ENCODE peak calls at places on chromosomes 6 and 20, in seven cellular contexts. L is CD8-positive, alpha-beta memory T cell; M is astrocyte; Q is GM23248; T is kidney; S is CD4-positive, alpha-beta memory T cell; Z is lower lobe of right lung. B is an unnamed sample.

GRCh38 chr6:32976334-32977069 is 8.1 kb downstream of the BRD2 start:
- DNase-seq in L (no peak), M (no peak), Q (no peak), T (no peak), S (no peak), Z (no peak), B (no peak)

GRCh38 chr20:44207066-44207723 is 3.4 kb downstream of the OSER1 start:
- DNase-seq in L (no peak), M (no peak), Q (no peak), T (no peak), S (no peak), Z (no peak), B (no peak)

GRCh38 chr6:154301086-154301625 is 55.4 kb downstream of the IPCEF1 start:
- DNase-seq in L (no peak), M (peak; percentile 18), Q (no peak), T (no peak), S (no peak), Z (no peak), B (no peak)

GRCh38 chr20:53402233-53403005 is 191.2 kb downstream of the ZNF217 start:
- DNase-seq in L (no peak), M (no peak), Q (no peak), T (no peak), S (no peak), Z (no peak), B (no peak)

GRCh38 chr20:32344835-32345506 is 13.2 kb upstream of the ASXL1 start:
- DNase-seq in L (no peak), M (no peak), Q (no peak), T (no peak), S (no peak), Z (no peak), B (no peak)

GRCh38 chr6:37474316-37474715 is 25.4 kb downstream of the CCDC167 start:
- DNase-seq in L (no peak), M (no peak), Q (no peak), T (no peak), S (no peak), Z (no peak), B (no peak)

GRCh38 chr6:3723251-3723650 is 28.3 kb downstream of the PXDC1 start:
- DNase-seq in L (no peak), M (no peak), Q (no peak), T (no peak), S (no peak), Z (no peak), B (no peak)

GRCh38 chr20:61887694-61888093 is 178.0 kb downstream of the TAF4 start:
- DNase-seq in L (no peak), M (no peak), Q (no peak), T (peak; percentile 52), S (no peak), Z (no peak), B (no peak)

GRCh38 chr6:31898200-31899011 is 908 bp upstream of the EHMT2 start:
- DNase-seq in L (no peak), M (peak; percentile 32), Q (peak; percentile 71), T (no peak), S (peak; percentile 66), Z (no peak), B (no peak)

GRCh38 chr6:81859884-81860283 is 107.4 kb upstream of the TENT5A start:
- DNase-seq in L (no peak), M (peak; percentile 31), Q (no peak), T (no peak), S (no peak), Z (no peak), B (no peak)

GRCh38 chr6:107079429-107079828 is 35.9 kb downstream of the BEND3 start:
- DNase-seq in L (no peak), M (no peak), Q (no peak), T (no peak), S (no peak), Z (no peak), B (no peak)

GRCh38 chr6:106773482-106773881 is 144.1 kb downstream of the QRSL1 start:
- DNase-seq in L (no peak), M (no peak), Q (no peak), T (peak; percentile 79), S (no peak), Z (no peak), B (no peak)

GRCh38 chr20:63416631-63417030 is 55.5 kb upstream of the CHRNA4 start:
- DNase-seq in L (no peak), M (no peak), Q (no peak), T (no peak), S (no peak), Z (no peak), B (no peak)

GRCh38 chr6:101662111-101662897 is 268.8 kb downstream of the GRIK2 start:
- DNase-seq in L (no peak), M (no peak), Q (no peak), T (no peak), S (no peak), Z (no peak), B (no peak)

GRCh38 chr20:44131704-44132103 is 55.3 kb downstream of the JPH2 start:
- DNase-seq in L (no peak), M (no peak), Q (no peak), T (no peak), S (no peak), Z (no peak), B (no peak)

GRCh38 chr20:48463096-48463710 is 364.6 kb downstream of the PREX1 start:
- DNase-seq in L (no peak), M (no peak), Q (peak; percentile 12), T (no peak), S (no peak), Z (no peak), B (no peak)

GRCh38 chr6:118316796-118317384 is 231.2 kb upstream of the PLN start:
- DNase-seq in L (no peak), M (no peak), Q (no peak), T (no peak), S (no peak), Z (no peak), B (no peak)

GRCh38 chr20:37661536-37661935 is 32.3 kb upstream of the CTNNBL1 start:
- DNase-seq in L (no peak), M (no peak), Q (no peak), T (no peak), S (no peak), Z (no peak), B (no peak)

GRCh38 chr6:110951008-110951407 is 7.5 kb upstream of the GTF3C6 start:
- DNase-seq in L (no peak), M (no peak), Q (no peak), T (no peak), S (no peak), Z (no peak), B (no peak)

GRCh38 chr6:68127066-68127465 is 508.0 kb upstream of the ADGRB3 start:
- DNase-seq in L (no peak), M (no peak), Q (no peak), T (no peak), S (no peak), Z (no peak), B (no peak)

GRCh38 chr20:44180814-44181213 is 6.2 kb downstream of the JPH2 start:
- DNase-seq in L (no peak), M (no peak), Q (peak; percentile 46), T (no peak), S (no peak), Z (no peak), B (no peak)

GRCh38 chr20:944774-945410 is 28.8 kb upstream of the ANGPT4 start:
- DNase-seq in L (no peak), M (no peak), Q (no peak), T (no peak), S (no peak), Z (no peak), B (no peak)

GRCh38 chr6:39225946-39226437 is 3.3 kb downstream of the KCNK5 start:
- DNase-seq in L (peak; percentile 13), M (no peak), Q (no peak), T (no peak), S (peak; percentile 9), Z (no peak), B (no peak)

DNA sequence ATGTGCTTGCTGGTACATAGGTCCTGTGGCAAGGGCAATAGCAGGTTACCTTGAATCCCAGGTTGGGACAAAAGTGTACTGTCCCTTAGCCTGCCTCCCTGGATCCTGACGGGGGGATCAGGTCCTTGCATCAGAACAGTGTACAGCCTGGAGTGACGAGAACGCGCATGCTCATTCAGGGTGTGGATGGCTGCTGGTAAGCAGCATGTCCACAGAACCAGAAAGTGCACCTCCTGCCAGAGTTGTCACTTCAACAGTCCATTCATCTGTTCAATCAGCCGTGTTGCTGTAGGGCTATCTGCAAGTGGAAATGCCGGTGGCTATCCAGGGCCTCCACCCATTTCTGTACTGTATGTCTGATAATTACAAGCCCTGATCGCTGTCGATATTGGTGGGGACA is 236.3 kb upstream of the SOX4 start:
- DNase-seq in L (no peak), M (no peak), Q (no peak), T (no peak), S (no peak), Z (no peak), B (no peak)
- H3K9me3 ChIP-seq in L (no peaks in the 10 kb centered on the region), M (no peaks in the 10 kb centered on the region), Q (no peaks in the 10 kb centered on the region), T (no peaks in the 10 kb centered on the region), S (no peaks in the 10 kb centered on the region), Z (no peaks in the 10 kb centered on the region), B (no peaks in the 10 kb centered on the region)

DNA sequence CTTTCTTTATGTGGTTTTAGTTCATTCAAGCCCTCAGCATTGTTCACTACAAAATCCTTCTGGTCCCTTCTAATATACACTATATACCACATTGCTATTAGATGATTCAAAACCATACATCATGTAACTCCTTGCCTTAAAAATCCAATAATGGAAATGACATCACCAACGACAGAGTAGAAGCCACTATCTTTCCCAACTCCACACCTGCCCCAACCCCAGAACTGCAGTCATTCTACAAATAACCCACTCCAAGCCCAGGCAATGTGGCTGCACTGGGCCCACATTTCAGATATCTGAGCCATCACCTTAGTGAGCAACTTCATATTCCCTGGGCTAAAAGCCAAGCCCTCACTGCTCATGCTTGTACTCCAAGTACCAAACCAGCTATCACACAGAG is 22.6 kb upstream of the RUNX2 start:
- DNase-seq in L (no peak), M (peak; percentile 22), Q (no peak), T (no peak), S (no peak), Z (no peak), B (no peak)
- H3K9me3 ChIP-seq in L (no peaks in the 10 kb centered on the region), M (no peaks in the 10 kb centered on the region), Q (no peaks in the 10 kb centered on the region), T (no peaks in the 10 kb centered on the region), S (no peaks in the 10 kb centered on the region), Z (no peaks in the 10 kb centered on the region), B (no peaks in the 10 kb centered on the region)

DNA sequence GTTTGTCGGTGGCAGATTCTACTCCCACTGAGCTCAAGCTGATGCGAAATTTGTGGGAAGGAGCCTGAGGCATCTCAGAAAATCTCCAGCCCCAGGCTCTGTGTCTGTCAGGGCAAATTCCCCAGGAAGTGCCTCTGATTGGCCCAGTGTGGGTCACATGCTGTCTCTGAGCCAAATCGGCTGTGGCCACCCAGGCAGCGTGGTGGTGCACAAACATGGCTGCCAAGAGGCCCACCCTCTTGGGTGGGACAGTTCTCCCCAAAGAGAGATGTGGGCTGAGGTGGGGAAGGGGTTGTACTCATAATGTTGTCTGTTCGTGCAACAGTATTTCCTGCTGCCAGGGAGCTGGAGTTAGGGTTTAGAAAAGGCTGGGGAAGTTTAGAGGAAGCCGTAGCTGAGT is 130.6 kb downstream of the BMP7 start:
- DNase-seq in L (no peak), M (no peak), Q (no peak), T (no peak), S (no peak), Z (no peak), B (no peak)
- H3K9me3 ChIP-seq in L (no peaks in the 10 kb centered on the region), M (no peaks in the 10 kb centered on the region), Q (no peaks in the 10 kb centered on the region), T (no peaks in the 10 kb centered on the region), S (no peaks in the 10 kb centered on the region), Z (no peaks in the 10 kb centered on the region), B (no peaks in the 10 kb centered on the region)

DNA sequence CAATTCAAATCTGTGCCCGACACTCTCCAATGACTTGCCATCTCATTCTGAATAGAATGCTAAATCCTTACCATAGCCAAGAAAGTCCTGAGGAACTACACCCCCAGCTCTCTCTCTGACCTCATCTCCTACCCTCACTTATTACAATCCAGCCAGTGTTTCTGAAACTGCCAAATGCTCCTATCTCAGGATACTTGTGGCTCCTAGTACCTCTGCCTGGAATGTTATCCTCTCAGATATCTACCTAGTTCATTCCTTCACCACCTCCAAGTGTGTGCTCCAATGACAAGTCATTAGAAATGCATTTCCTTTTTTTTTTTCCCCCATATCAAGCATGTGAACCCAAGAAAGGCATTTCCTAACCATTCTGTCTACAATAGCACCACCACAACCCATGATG is 24.4 kb downstream of the ZNF184 start:
- DNase-seq in L (no peak), M (no peak), Q (no peak), T (no peak), S (no peak), Z (no peak), B (no peak)
- H3K9me3 ChIP-seq in L (peaks cover 59% of the 10 kb centered on the region), M (peaks cover 55% of the 10 kb centered on the region), Q (peaks cover 10% of the 10 kb centered on the region), T (peaks cover 64% of the 10 kb centered on the region), S (peaks cover 65% of the 10 kb centered on the region), Z (peaks cover 83% of the 10 kb centered on the region), B (peaks cover 46% of the 10 kb centered on the region)